ENCODE peak calls at places on chromosomes 1 and 21, in nine cellular contexts. R is lower lobe of right lung, F is PC-9, V is fibroblast of the aortic adventitia, O is AG09309, N is GM12865, C is colonic mucosa, D is GM23338, L is AG04450. Z is an unnamed sample.

GRCh38 chr1:156870734-156871133 is 10.1 kb downstream of the NTRK1 start:
- DNase-seq in R (no peak), C (no peak), D (no peak), L (peak; percentile 51), F (peak; percentile 31), V (peak; percentile 79), O (peak; percentile 71), N (no peak), Z (no peak)

GRCh38 chr1:113388621-113389355 is 1.5 kb upstream of the MAGI3 start:
- DNase-seq in N (peak; percentile 10), L (no peak), V (peak; percentile 17), R (no peak), F (peak; percentile 63), C (peak; percentile 65), D (no peak), O (no peak), Z (peak; percentile 42)

GRCh38 chr1:5455056-5455455 is 537.2 kb downstream of the NPHP4 start:
- DNase-seq in R (no peak), C (no peak), L (no peak), D (no peak), F (no peak), O (no peak), N (no peak), V (no peak), Z (no peak)

GRCh38 chr1:238272145-238272544 is 381.4 kb upstream of the ZP4 start:
- DNase-seq in C (no peak), R (no peak), D (no peak), V (no peak), O (no peak), N (no peak), F (no peak), L (no peak), Z (no peak)

GRCh38 chr1:42312576-42313212 is 22.3 kb downstream of the FOXJ3 start:
- DNase-seq in F (no peak), V (no peak), R (no peak), L (no peak), O (no peak), N (no peak), D (no peak), C (no peak), Z (no peak)

GRCh38 chr1:3403388-3404179 is 50.9 kb upstream of the ARHGEF16 start:
- DNase-seq in V (no peak), R (no peak), N (no peak), C (no peak), O (no peak), D (peak; percentile 74), L (no peak), F (no peak), Z (no peak)

GRCh38 chr1:40153073-40153770 is 8.0 kb upstream of the RLF start:
- DNase-seq in L (peak; percentile 23), O (peak; percentile 27), N (peak; percentile 83), V (peak; percentile 85), R (no peak), F (peak; percentile 15), C (peak; percentile 31), D (peak; percentile 73), Z (peak; percentile 22)

GRCh38 chr1:168879906-168880734 is 151.1 kb upstream of the DPT start:
- DNase-seq in V (peak; percentile 53), C (peak; percentile 59), O (no peak), F (peak; percentile 49), D (peak; percentile 16), N (no peak), L (no peak), R (no peak), Z (peak; percentile 27)

GRCh38 chr21:17915976-17916375 is 96.8 kb upstream of the C21orf91 start:
- DNase-seq in L (no peak), V (no peak), C (no peak), N (no peak), R (no peak), F (no peak), D (no peak), O (no peak), Z (no peak)

GRCh38 chr1:966603-967295 is 467 bp downstream of the PLEKHN1 start:
- DNase-seq in R (peak; percentile 85), F (peak; percentile 74), O (no peak), N (peak; percentile 76), V (peak; percentile 35), C (peak; percentile 86), L (no peak), D (peak; percentile 77), Z (peak; percentile 55)

GRCh38 chr1:162700131-162700530 is 67.9 kb downstream of the DDR2 start:
- DNase-seq in L (no peak), F (no peak), D (no peak), R (no peak), V (no peak), N (no peak), C (no peak), O (no peak), Z (no peak)

GRCh38 chr1:17011439-17012307 is at the start of gene ATP13A2:
- DNase-seq in R (peak; percentile 91), N (peak; percentile 91), C (peak; percentile 87), F (peak; percentile 88), V (peak; percentile 46), O (no peak), L (no peak), D (peak; percentile 98), Z (peak; percentile 70)

GRCh38 chr1:8947127-8947691 is 1.5 kb downstream of the CA6 start:
- DNase-seq in D (no peak), V (no peak), F (no peak), N (no peak), R (no peak), C (no peak), L (no peak), O (no peak), Z (no peak)

GRCh38 chr1:1551524-1552262 is 11.3 kb upstream of the TMEM240 start:
- DNase-seq in D (no peak), R (no peak), N (no peak), O (no peak), L (no peak), F (no peak), V (no peak), C (no peak), Z (no peak)

DNA sequence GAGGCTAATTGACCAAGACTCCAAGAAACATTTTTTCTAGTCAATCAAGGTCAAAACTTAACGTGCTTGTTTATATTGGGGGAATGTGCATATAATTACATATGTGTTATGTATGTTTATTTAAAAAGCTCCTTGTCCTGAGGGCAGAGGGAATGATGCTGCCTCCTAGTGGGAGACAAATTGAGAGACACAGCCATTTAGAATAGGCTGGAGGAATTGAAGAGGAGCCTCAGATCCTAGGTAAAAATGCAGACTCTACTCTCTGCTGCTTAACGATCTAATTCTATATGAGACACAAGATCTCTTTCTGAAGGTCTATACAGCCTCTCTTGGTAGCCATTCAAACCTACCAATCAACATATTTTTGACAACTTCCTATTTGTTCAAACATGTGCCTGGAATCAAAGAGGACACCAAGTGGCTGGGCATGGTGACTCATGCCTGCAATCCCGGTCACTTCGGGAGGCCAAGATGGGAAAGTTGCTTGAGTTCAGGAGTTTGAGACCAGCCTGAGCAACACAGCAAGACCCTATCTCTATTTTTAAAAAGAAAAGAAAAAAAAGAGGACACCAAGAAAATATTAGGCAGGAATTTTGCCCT is 136.6 kb upstream of the ZNF648 start:
- DNase-seq in R (no peak), O (no peak), V (peak; percentile 4), N (peak; percentile 44), D (peak; percentile 50), L (no peak), F (no peak), C (no peak), Z (no peak)
- TF ChIP-seq CTCF in R (peak; percentile 32), O (peak; percentile 32), V (no peak), N (peak; percentile 41), D (peak; percentile 68), L (peak; percentile 13), F (peak; percentile 31), C (peak; percentile 13), Z (peak; percentile 28)

DNA sequence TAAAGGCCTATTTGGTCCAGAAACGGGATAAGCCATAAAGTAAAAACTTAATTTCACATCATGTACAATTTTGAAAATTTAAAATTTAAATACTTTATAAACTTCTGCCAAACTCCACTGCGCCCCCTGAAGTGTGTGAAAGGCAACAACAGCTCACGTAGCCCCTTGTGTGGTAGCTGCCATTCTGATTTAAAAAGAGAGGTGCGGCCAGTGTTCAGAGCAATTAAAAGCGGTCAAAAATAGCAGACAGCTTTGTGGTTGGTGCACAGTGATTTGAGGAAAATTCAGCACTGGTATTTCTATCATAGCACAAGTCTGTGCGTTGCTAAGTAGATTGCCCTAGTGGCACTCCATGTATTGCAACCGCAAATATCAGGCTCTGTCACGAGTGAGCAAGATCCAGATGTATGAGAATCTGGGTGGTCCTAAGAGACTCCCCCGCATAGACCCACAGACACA is 122.5 kb downstream of the ATG4C start:
- DNase-seq in V (peak; percentile 9), N (peak; percentile 17), L (no peak), F (no peak), O (no peak), C (no peak), R (no peak), D (peak; percentile 79), Z (no peak)
- H3K4me3 ChIP-seq in V (no peak overlapping the region), N (no peak overlapping the region), L (no peak overlapping the region), F (no peak overlapping the region), O (no peak overlapping the region), C (no peak overlapping the region), R (no peak overlapping the region), D (peak overlapping the region; percentile 12), Z (no peak overlapping the region)

DNA sequence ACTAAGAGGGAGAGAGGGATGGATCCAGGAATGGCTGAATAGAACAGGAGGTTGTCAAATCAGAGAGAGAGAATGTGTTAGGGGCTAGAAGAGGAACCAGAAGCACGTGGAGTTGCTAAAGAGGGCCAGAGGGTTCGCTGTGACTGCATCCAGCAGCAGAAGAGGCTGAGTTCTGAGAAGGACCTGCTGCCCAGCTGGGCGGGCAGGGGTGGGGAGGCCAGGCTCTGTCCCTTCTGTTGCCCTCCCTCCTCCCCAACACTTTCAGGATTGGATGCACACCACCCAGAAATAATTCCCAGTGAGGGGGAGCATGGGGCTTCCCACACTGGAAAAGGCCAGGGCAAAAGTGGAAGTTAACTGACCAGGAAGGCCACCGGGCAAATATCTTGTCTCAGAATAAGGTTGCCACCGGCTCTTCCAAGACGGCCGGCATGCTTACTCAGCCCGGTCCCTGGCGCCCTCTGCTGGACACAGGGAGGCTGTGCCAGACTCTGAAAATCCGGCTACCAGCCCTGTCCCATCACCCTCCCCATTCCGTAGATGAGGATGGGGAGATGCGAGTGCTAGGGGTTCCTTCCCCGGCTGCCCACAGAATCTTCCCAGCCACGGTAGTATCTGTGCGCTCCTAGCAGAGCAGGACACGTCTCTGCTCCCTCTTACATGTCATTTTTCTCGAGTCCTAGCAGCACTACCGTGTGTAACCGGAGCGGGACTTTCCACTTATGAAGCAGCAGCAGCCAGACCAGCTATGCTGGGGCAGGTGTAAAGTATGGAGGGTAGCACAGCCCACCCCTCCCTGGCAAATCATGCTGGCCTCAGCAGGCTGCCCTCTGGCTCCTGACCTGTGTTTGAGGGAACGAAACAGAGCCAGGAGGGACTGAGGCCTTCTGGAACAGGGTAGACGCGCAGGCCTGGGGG is 46.8 kb upstream of the A3GALT2 start:
- DNase-seq in R (peak; percentile 92), O (no peak), D (peak; percentile 93), N (peak; percentile 85), C (peak; percentile 91), F (peak; percentile 80), L (no peak), V (peak; percentile 82), Z (peak; percentile 88)
- TF ChIP-seq CTCF in R (peak; percentile 98), O (peak; percentile 96), D (peak; percentile 91), N (peak; percentile 97), C (peak; percentile 94), F (peak; percentile 94), L (peak; percentile 97), V (peak; percentile 96), Z (peak; percentile 99)

DNA sequence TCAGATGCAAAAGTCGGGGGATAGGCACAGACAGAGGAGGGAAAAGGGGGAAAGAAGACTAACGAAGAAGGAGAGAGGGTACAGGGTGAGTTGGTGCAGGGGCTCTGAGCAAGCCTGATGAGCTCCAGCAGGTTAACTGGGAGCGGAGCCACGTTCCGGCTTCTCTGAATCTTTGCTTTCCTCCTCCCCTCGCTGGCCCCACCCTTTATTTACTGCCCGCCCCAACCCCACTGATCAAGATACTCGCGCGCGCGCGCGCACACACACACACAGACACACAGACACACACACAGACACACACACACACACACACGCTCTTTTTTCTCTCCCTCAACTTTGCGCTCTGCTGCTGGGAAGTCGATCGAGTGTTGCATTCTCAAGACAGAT is at the start of gene GRIK1:
- DNase-seq in D (peak; percentile 61), F (no peak), L (no peak), O (no peak), C (no peak), R (no peak), N (no peak), V (no peak), Z (no peak)
- H3K4me3 ChIP-seq in D (peak within 1 kb of the TSS; percentile 87), F (no peak within 1 kb of the TSS), L (peak within 1 kb of the TSS; percentile 32), O (no peak within 1 kb of the TSS), C (no peak within 1 kb of the TSS), R (no peak within 1 kb of the TSS), N (no peak within 1 kb of the TSS), V (peak within 1 kb of the TSS; percentile 44), Z (peak within 1 kb of the TSS; percentile 38)